ENCODE peak calls at places on chromosomes 1 and 21, in six cellular contexts. Z is MM.1S, I is SK-N-SH, D is HCT116, S is PC-3, T is neural progenitor cell. Y is an unnamed sample. For H3K4me1 and H3K36me3, the result is how much of the 10 kb centered on the place peaks cover.

GRCh38 chr1:183291802-183292515 is 105.9 kb downstream of the LAMC2 start:
- DNase-seq in T (no peak), I (no peak), Z (no peak), S (no peak), D (no peak), Y (no peak)

GRCh38 chr1:16138772-16139221 is 17.1 kb downstream of the EPHA2 start:
- DNase-seq in Z (no peak), I (no peak), T (no peak), S (peak), D (no peak), Y (no peak)

GRCh38 chr21:45147473-45148315 is 73.3 kb downstream of the ADARB1 start:
- DNase-seq in S (no peak), Z (no peak), I (peak), T (no peak), D (no peak), Y (no peak)

GRCh38 chr1:203196371-203196770 is 9.9 kb upstream of the CHI3L1 start:
- DNase-seq in I (no peak), T (no peak), D (no peak), S (no peak), Z (no peak), Y (no peak)

GRCh38 chr1:241250465-241250864 is 106.5 kb downstream of the RGS7 start:
- DNase-seq in S (peak), I (no peak), Z (no peak), T (no peak), D (no peak), Y (no peak)

GRCh38 chr1:203186446-203187305 is at the start of gene CHI3L1:
- DNase-seq in S (no peak), T (no peak), D (no peak), Z (no peak), I (no peak), Y (no peak)

GRCh38 chr1:210465150-210465549 is 136.4 kb downstream of the HHAT start:
- DNase-seq in D (no peak), S (no peak), Z (no peak), T (no peak), I (no peak), Y (no peak)

GRCh38 chr1:247487057-247487456 is 29.2 kb upstream of the OR2B11 start:
- DNase-seq in D (peak), Z (peak), T (peak), I (peak), S (peak), Y (peak)

GRCh38 chr1:113963281-113963906 is 15.9 kb upstream of the OLFML3 start:
- DNase-seq in D (no peak), S (no peak), T (no peak), I (no peak), Z (no peak), Y (peak)

GRCh38 chr1:4971666-4972065 is 317.3 kb downstream of the AJAP1 start:
- DNase-seq in S (no peak), I (no peak), Z (no peak), T (no peak), D (no peak), Y (no peak)

GRCh38 chr1:151994956-151995355 is 1.3 kb upstream of the S100A10 start:
- DNase-seq in D (peak), I (no peak), T (peak), S (peak), Z (no peak), Y (no peak)

GRCh38 chr1:185349556-185349955 is 32.5 kb upstream of the IVNS1ABP start:
- DNase-seq in S (no peak), I (no peak), Z (no peak), T (no peak), D (no peak), Y (no peak)

GRCh38 chr1:27267153-27267552 is 32.7 kb downstream of the WDTC1 start:
- DNase-seq in D (no peak), T (no peak), I (no peak), Z (no peak), S (no peak), Y (no peak)

GRCh38 chr1:42318601-42319000 is 16.4 kb downstream of the FOXJ3 start:
- DNase-seq in I (no peak), Z (no peak), S (no peak), D (no peak), T (no peak), Y (no peak)
- H3K4me1 ChIP-seq in I (under half), Z (under half), S (under half), D (under half), T (under half), Y (under half)

GRCh38 chr21:41255190-41255589 is 61.4 kb upstream of the FAM3B start:
- DNase-seq in T (no peak), Z (no peak), I (no peak), S (no peak), D (no peak), Y (no peak)

GRCh38 chr21:41249476-41249875 is 67.1 kb upstream of the FAM3B start:
- DNase-seq in T (no peak), S (no peak), D (no peak), Z (no peak), I (no peak), Y (no peak)

GRCh38 chr21:41250519-41250918 is 66.1 kb upstream of the FAM3B start:
- DNase-seq in Z (no peak), D (no peak), S (peak), T (no peak), I (no peak), Y (no peak)

GRCh38 chr21:41254090-41254700 is 62.4 kb upstream of the FAM3B start:
- DNase-seq in D (no peak), S (peak), T (no peak), I (no peak), Z (no peak), Y (no peak)

DNA sequence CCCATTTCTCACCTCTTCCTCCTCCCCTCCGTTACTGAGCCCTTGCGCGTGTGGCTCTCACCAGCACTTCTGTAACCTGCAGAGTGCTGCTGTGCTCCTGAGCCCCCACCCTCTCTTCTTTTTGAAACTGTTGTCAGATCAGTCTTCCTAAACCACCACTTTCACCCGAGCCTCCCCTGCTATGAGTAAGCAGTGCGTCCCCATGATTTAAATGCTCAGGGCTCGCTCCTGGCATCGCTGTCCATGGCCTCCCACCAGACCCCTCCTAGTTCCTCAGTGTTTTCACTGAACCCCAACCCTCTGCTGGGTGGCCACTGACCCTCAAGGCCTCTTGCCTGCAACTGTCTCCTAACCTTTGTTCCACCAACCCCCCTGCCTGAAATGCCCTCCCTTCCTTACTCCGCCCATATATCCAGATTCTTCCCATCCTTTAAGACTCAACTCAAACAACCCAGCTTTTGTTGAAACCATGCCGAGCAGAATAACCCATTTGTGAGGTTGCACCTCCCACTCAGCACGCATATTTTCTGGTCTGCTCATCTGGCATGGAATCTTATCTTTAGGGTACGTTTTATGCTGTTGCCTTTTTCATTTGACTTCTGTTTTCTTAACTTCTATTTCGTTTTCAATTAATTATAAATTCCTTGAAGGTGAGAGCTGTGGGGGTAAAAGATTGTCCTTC is 64.5 kb upstream of the FAM3B start:
- DNase-seq in D (no peak), S (peak), Z (no peak), T (no peak), I (no peak), Y (no peak)
- TF ChIP-seq EZH2phosphoT487 in D (no peak), S (no peak), Z (no peak), T (no peak), I (no peak), Y (no peak)

GRCh38 chr1:12028957-12029511 is 9.7 kb downstream of the MIIP start:
- DNase-seq in Z (no peak), D (no peak), I (no peak), T (no peak), S (no peak), Y (no peak)
- H3K36me3 ChIP-seq in Z (under half), D (under half), I (under half), T (under half), S (under half), Y (under half)

GRCh38 chr1:1182491-1183220 is 9.0 kb downstream of the TTLL10 start:
- DNase-seq in S (no peak), I (peak), Z (no peak), T (peak), D (no peak), Y (no peak)
- H3K4me1 ChIP-seq in S (under half), I (under half), Z (under half), T (under half), D (under half), Y (under half)

GRCh38 chr1:6244401-6245054 is 549 bp downstream of the HES3 start:
- DNase-seq in Z (no peak), D (no peak), S (no peak), I (no peak), T (peak), Y (no peak)
- TF ChIP-seq EZH2phosphoT487 in Z (no peak), D (no peak), S (no peak), I (no peak), T (peak), Y (no peak)

DNA sequence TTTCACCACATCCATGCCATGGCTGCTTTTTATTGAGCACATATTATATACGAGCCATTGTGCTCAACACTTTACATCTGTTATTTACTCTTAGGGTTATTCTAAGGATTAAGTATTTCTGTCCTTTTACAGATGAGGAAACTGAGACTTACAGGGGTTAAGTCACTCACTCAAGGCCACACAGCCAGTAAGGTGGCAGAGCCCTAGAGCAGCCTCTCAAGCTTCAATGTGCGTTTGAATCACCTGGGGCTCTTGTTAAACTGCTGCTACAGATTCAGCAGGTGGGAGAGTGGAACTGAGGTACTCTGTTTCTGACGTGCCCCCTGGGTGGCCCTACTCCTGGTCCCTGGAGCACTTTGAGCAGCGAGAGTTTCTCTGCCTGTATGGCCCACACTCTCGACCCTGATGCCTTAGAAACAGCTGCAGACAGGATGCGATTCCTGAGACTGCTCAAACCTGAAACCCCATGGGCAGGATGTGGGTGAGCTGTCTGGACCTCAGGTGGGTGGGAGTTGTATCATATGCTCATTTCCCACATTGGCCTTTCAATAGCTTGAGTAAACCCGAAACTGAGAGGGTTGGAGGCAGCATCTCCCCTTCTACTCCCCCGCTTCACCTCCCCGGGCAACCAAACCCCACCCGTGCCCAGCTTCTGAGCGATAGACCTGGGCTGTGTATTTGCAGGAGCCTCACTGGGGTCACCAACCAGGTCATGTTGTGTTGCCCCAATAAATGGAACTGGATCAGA is 59.3 kb downstream of the MAN1C1 start:
- DNase-seq in T (no peak), Z (peak), S (no peak), D (no peak), I (no peak), Y (peak)
- H3K36me3 ChIP-seq in T (under half), Z (under half), S (under half), D (under half), I (under half), Y (under half)